ENCODE peak calls at places on chromosomes 6 and 20, in seven cellular contexts. One of them, this sample, is unnamed.
A peak's percentile ranks its signal among the peaks of the same experiment; 100 is the strongest.

GRCh38 chr6:117477988-117478852 is 4.3 kb upstream of the DCBLD1 start:
- DNase-seq in neural progenitor cell: peak; percentile 30
- DNase-seq in adrenal gland: peak; percentile 34
- DNase-seq in heart left ventricle: no peak
- DNase-seq in tibial artery: no peak
- DNase-seq in heart right ventricle: no peak
- DNase-seq in BE2C: peak; percentile 20
- DNase-seq in this sample: no peak

GRCh38 chr20:10779911-10780310 is 106.1 kb upstream of the JAG1 start:
- DNase-seq in neural progenitor cell: no peak
- DNase-seq in adrenal gland: no peak
- DNase-seq in heart left ventricle: no peak
- DNase-seq in tibial artery: no peak
- DNase-seq in heart right ventricle: no peak
- DNase-seq in BE2C: no peak
- DNase-seq in this sample: no peak

GRCh38 chr6:29723666-29724588 is 693 bp downstream of the HLA-F start:
- DNase-seq in neural progenitor cell: peak; percentile 68
- DNase-seq in adrenal gland: no peak
- DNase-seq in heart left ventricle: peak; percentile 57
- DNase-seq in tibial artery: peak; percentile 44
- DNase-seq in heart right ventricle: peak; percentile 60
- DNase-seq in BE2C: no peak
- DNase-seq in this sample: peak; percentile 50

GRCh38 chr6:1263039-1263849 is 48.7 kb upstream of the FOXQ1 start:
- DNase-seq in neural progenitor cell: no peak
- DNase-seq in adrenal gland: no peak
- DNase-seq in heart left ventricle: no peak
- DNase-seq in tibial artery: no peak
- DNase-seq in heart right ventricle: no peak
- DNase-seq in BE2C: no peak
- DNase-seq in this sample: peak; percentile 41

GRCh38 chr6:27088068-27088467 is 159.4 kb upstream of the PRSS16 start:
- DNase-seq in neural progenitor cell: no peak
- DNase-seq in adrenal gland: no peak
- DNase-seq in heart left ventricle: no peak
- DNase-seq in tibial artery: no peak
- DNase-seq in heart right ventricle: no peak
- DNase-seq in BE2C: no peak
- DNase-seq in this sample: no peak

GRCh38 chr20:1934578-1935573 is 39.7 kb downstream of the SIRPA start:
- DNase-seq in neural progenitor cell: no peak
- DNase-seq in adrenal gland: peak; percentile 88
- DNase-seq in heart left ventricle: peak; percentile 82
- DNase-seq in tibial artery: peak; percentile 95
- DNase-seq in heart right ventricle: peak; percentile 73
- DNase-seq in BE2C: peak; percentile 35
- DNase-seq in this sample: peak; percentile 54

GRCh38 chr20:10855031-10855430 is 181.2 kb upstream of the JAG1 start:
- DNase-seq in neural progenitor cell: no peak
- DNase-seq in adrenal gland: no peak
- DNase-seq in heart left ventricle: no peak
- DNase-seq in tibial artery: no peak
- DNase-seq in heart right ventricle: no peak
- DNase-seq in BE2C: no peak
- DNase-seq in this sample: no peak

GRCh38 chr6:28841290-28841689 is 82.5 kb downstream of the TRIM27 start:
- DNase-seq in neural progenitor cell: peak; percentile 39
- DNase-seq in adrenal gland: no peak
- DNase-seq in heart left ventricle: no peak
- DNase-seq in tibial artery: no peak
- DNase-seq in heart right ventricle: no peak
- DNase-seq in BE2C: peak; percentile 11
- DNase-seq in this sample: no peak

GRCh38 chr6:154537486-154537885 is 27.0 kb upstream of the CNKSR3 start:
- DNase-seq in neural progenitor cell: peak; percentile 34
- DNase-seq in adrenal gland: no peak
- DNase-seq in heart left ventricle: no peak
- DNase-seq in tibial artery: no peak
- DNase-seq in heart right ventricle: no peak
- DNase-seq in BE2C: no peak
- DNase-seq in this sample: no peak

GRCh38 chr6:83708546-83708969 is 343 bp downstream of the SNAP91 start:
- DNase-seq in neural progenitor cell: peak; percentile 73
- DNase-seq in adrenal gland: no peak
- DNase-seq in heart left ventricle: no peak
- DNase-seq in tibial artery: no peak
- DNase-seq in heart right ventricle: peak; percentile 8
- DNase-seq in BE2C: peak; percentile 62
- DNase-seq in this sample: no peak

GRCh38 chr20:19427913-19428800 is 215.7 kb downstream of the SLC24A3 start:
- DNase-seq in neural progenitor cell: no peak
- DNase-seq in adrenal gland: no peak
- DNase-seq in heart left ventricle: no peak
- DNase-seq in tibial artery: no peak
- DNase-seq in heart right ventricle: no peak
- DNase-seq in BE2C: no peak
- DNase-seq in this sample: peak; percentile 17

GRCh38 chr20:37711987-37712961 is 18.4 kb downstream of the CTNNBL1 start:
- DNase-seq in neural progenitor cell: peak; percentile 18
- DNase-seq in adrenal gland: no peak
- DNase-seq in heart left ventricle: peak; percentile 55
- DNase-seq in tibial artery: no peak
- DNase-seq in heart right ventricle: peak; percentile 32
- DNase-seq in BE2C: peak; percentile 51
- DNase-seq in this sample: no peak

GRCh38 chr6:128492386-128492785 is 28.0 kb downstream of the PTPRK start:
- DNase-seq in neural progenitor cell: no peak
- DNase-seq in adrenal gland: no peak
- DNase-seq in heart left ventricle: no peak
- DNase-seq in tibial artery: no peak
- DNase-seq in heart right ventricle: no peak
- DNase-seq in BE2C: no peak
- DNase-seq in this sample: no peak

GRCh38 chr20:10671850-10672578 is 1.8 kb downstream of the JAG1 start:
- DNase-seq in neural progenitor cell: peak; percentile 50
- DNase-seq in adrenal gland: peak; percentile 55
- DNase-seq in heart left ventricle: peak; percentile 81
- DNase-seq in tibial artery: peak; percentile 88
- DNase-seq in heart right ventricle: peak; percentile 82
- DNase-seq in BE2C: no peak
- DNase-seq in this sample: peak; percentile 86

GRCh38 chr6:132841967-132842366 is 27.6 kb downstream of the RPS12 start:
- DNase-seq in neural progenitor cell: no peak
- DNase-seq in adrenal gland: no peak
- DNase-seq in heart left ventricle: no peak
- DNase-seq in tibial artery: no peak
- DNase-seq in heart right ventricle: no peak
- DNase-seq in BE2C: no peak
- DNase-seq in this sample: no peak

GRCh38 chr6:18209539-18210197 is 54.4 kb downstream of the KDM1B start:
- DNase-seq in neural progenitor cell: no peak
- DNase-seq in adrenal gland: no peak
- DNase-seq in heart left ventricle: no peak
- DNase-seq in tibial artery: no peak
- DNase-seq in heart right ventricle: no peak
- DNase-seq in BE2C: no peak
- DNase-seq in this sample: no peak

GRCh38 chr6:56764081-56764566 is 121.4 kb upstream of the DST start:
- DNase-seq in neural progenitor cell: peak; percentile 27
- DNase-seq in adrenal gland: peak; percentile 40
- DNase-seq in heart left ventricle: no peak
- DNase-seq in tibial artery: no peak
- DNase-seq in heart right ventricle: no peak
- DNase-seq in BE2C: peak; percentile 20
- DNase-seq in this sample: no peak

GRCh38 chr20:57464642-57465211 is 60.2 kb downstream of the CTCFL start:
- DNase-seq in neural progenitor cell: no peak
- DNase-seq in adrenal gland: peak; percentile 83
- DNase-seq in heart left ventricle: peak; percentile 36
- DNase-seq in tibial artery: no peak
- DNase-seq in heart right ventricle: no peak
- DNase-seq in BE2C: peak; percentile 40
- DNase-seq in this sample: no peak

GRCh38 chr20:23314714-23315498 is 35.7 kb upstream of the NXT1 start:
- DNase-seq in neural progenitor cell: no peak
- DNase-seq in adrenal gland: no peak
- DNase-seq in heart left ventricle: no peak
- DNase-seq in tibial artery: peak; percentile 73
- DNase-seq in heart right ventricle: no peak
- DNase-seq in BE2C: no peak
- DNase-seq in this sample: no peak

GRCh38 chr20:2693286-2693995 is 861 bp downstream of the EBF4 start:
- DNase-seq in neural progenitor cell: peak; percentile 77
- DNase-seq in adrenal gland: no peak
- DNase-seq in heart left ventricle: no peak
- DNase-seq in tibial artery: no peak
- DNase-seq in heart right ventricle: peak; percentile 49
- DNase-seq in BE2C: peak; percentile 34
- DNase-seq in this sample: no peak

GRCh38 chr6:148265058-148265457 is 77.6 kb upstream of the SASH1 start:
- DNase-seq in neural progenitor cell: no peak
- DNase-seq in adrenal gland: no peak
- DNase-seq in heart left ventricle: no peak
- DNase-seq in tibial artery: no peak
- DNase-seq in heart right ventricle: no peak
- DNase-seq in BE2C: no peak
- DNase-seq in this sample: no peak

GRCh38 chr20:35542990-35543389 is 1.1 kb downstream of the ERGIC3 start:
- DNase-seq in neural progenitor cell: no peak
- DNase-seq in adrenal gland: no peak
- DNase-seq in heart left ventricle: no peak
- DNase-seq in tibial artery: no peak
- DNase-seq in heart right ventricle: no peak
- DNase-seq in BE2C: no peak
- DNase-seq in this sample: no peak
- H3K4me3 ChIP-seq in neural progenitor cell: peak overlapping the region; percentile 74
- H3K4me3 ChIP-seq in adrenal gland: peak overlapping the region; percentile 93
- H3K4me3 ChIP-seq in heart left ventricle: no peak overlapping the region
- H3K4me3 ChIP-seq in tibial artery: peak overlapping the region; percentile 96
- H3K4me3 ChIP-seq in heart right ventricle: no peak overlapping the region
- H3K4me3 ChIP-seq in BE2C: no peak overlapping the region
- H3K4me3 ChIP-seq in this sample: no peak overlapping the region

GRCh38 chr6:156579564-156579963 is 197.6 kb upstream of the ARID1B start:
- DNase-seq in neural progenitor cell: no peak
- DNase-seq in adrenal gland: no peak
- DNase-seq in heart left ventricle: no peak
- DNase-seq in tibial artery: no peak
- DNase-seq in heart right ventricle: no peak
- DNase-seq in BE2C: no peak
- DNase-seq in this sample: no peak

GRCh38 chr6:156577749-156578148 is 199.4 kb upstream of the ARID1B start:
- DNase-seq in neural progenitor cell: no peak
- DNase-seq in adrenal gland: no peak
- DNase-seq in heart left ventricle: no peak
- DNase-seq in tibial artery: no peak
- DNase-seq in heart right ventricle: no peak
- DNase-seq in BE2C: no peak
- DNase-seq in this sample: no peak

GRCh38 chr6:156575361-156575760 is 201.8 kb upstream of the ARID1B start:
- DNase-seq in neural progenitor cell: no peak
- DNase-seq in adrenal gland: no peak
- DNase-seq in heart left ventricle: no peak
- DNase-seq in tibial artery: no peak
- DNase-seq in heart right ventricle: no peak
- DNase-seq in BE2C: no peak
- DNase-seq in this sample: no peak
- H3K9me3 ChIP-seq in neural progenitor cell: no peaks in the 10 kb centered on the region
- H3K9me3 ChIP-seq in adrenal gland: no peaks in the 10 kb centered on the region
- H3K9me3 ChIP-seq in heart left ventricle: peaks cover 42% of the 10 kb centered on the region
- H3K9me3 ChIP-seq in tibial artery: peaks cover 18% of the 10 kb centered on the region
- H3K9me3 ChIP-seq in heart right ventricle: peaks cover 9% of the 10 kb centered on the region
- H3K9me3 ChIP-seq in BE2C: peaks cover 9% of the 10 kb centered on the region
- H3K9me3 ChIP-seq in this sample: peaks cover 11% of the 10 kb centered on the region

GRCh38 chr6:36095497-36096391 is 34.6 kb upstream of the MAPK13 start:
- DNase-seq in neural progenitor cell: no peak
- DNase-seq in adrenal gland: no peak
- DNase-seq in heart left ventricle: no peak
- DNase-seq in tibial artery: no peak
- DNase-seq in heart right ventricle: no peak
- DNase-seq in BE2C: no peak
- DNase-seq in this sample: no peak
- TF ChIP-seq CTCF in neural progenitor cell: no peak
- TF ChIP-seq CTCF in adrenal gland: no peak
- TF ChIP-seq CTCF in heart left ventricle: no peak
- TF ChIP-seq CTCF in tibial artery: no peak
- TF ChIP-seq CTCF in heart right ventricle: no peak
- TF ChIP-seq CTCF in BE2C: no peak
- TF ChIP-seq CTCF in this sample: no peak

GRCh38 chr6:52596371-52597028 is 19.6 kb upstream of the TRAM2 start:
- DNase-seq in neural progenitor cell: no peak
- DNase-seq in adrenal gland: no peak
- DNase-seq in heart left ventricle: no peak
- DNase-seq in tibial artery: no peak
- DNase-seq in heart right ventricle: no peak
- DNase-seq in BE2C: no peak
- DNase-seq in this sample: no peak

GRCh38 chr6:52595796-52596130 is 18.9 kb upstream of the TRAM2 start:
- DNase-seq in neural progenitor cell: no peak
- DNase-seq in adrenal gland: no peak
- DNase-seq in heart left ventricle: no peak
- DNase-seq in tibial artery: no peak
- DNase-seq in heart right ventricle: no peak
- DNase-seq in BE2C: peak; percentile 67
- DNase-seq in this sample: no peak

GRCh38 chr6:52597738-52598122 is 20.9 kb upstream of the TRAM2 start:
- DNase-seq in neural progenitor cell: no peak
- DNase-seq in adrenal gland: no peak
- DNase-seq in heart left ventricle: no peak
- DNase-seq in tibial artery: no peak
- DNase-seq in heart right ventricle: no peak
- DNase-seq in BE2C: no peak
- DNase-seq in this sample: no peak

GRCh38 chr6:52598824-52599190 is 21.9 kb upstream of the TRAM2 start:
- DNase-seq in neural progenitor cell: no peak
- DNase-seq in adrenal gland: no peak
- DNase-seq in heart left ventricle: no peak
- DNase-seq in tibial artery: no peak
- DNase-seq in heart right ventricle: no peak
- DNase-seq in BE2C: no peak
- DNase-seq in this sample: no peak

DNA sequence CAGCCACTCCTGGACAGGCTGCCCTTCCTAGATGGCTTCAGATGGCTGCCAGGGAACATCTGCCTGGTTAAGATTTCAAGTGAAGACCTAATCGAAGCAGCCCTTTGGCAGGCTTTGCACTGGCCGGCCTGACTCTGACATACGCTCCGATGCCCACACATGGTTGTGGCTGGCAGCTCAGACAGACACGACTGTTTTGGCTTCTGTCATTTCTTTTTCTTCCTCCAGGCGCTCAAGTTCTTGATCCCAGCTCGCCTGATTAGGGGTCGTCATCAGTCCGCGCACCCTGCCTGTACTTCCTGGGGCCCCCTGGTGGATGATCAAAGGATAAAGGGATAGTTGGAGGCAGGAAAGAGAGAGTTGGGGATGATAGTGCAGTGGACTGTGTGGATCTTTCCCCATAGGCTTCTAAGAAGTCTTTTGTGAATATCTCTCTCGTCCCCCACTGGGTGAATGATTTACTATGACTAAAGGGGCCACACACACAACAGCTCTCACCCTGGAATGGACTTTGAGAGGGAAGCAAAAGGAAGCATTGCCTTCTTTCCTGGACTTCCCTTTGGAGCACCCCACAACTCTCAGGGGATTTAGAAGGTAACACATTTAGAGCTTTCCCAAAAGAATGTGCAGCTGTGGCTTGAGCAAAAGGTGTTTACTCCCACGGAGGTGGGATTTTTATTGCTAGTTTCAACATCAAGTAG is 21.4 kb upstream of the TRAM2 start:
- DNase-seq in neural progenitor cell: peak; percentile 87
- DNase-seq in adrenal gland: peak; percentile 79
- DNase-seq in heart left ventricle: peak; percentile 66
- DNase-seq in tibial artery: peak; percentile 66
- DNase-seq in heart right ventricle: peak; percentile 36
- DNase-seq in BE2C: peak; percentile 92
- DNase-seq in this sample: peak; percentile 48
- H3K4me3 ChIP-seq in neural progenitor cell: no peak overlapping the region
- H3K4me3 ChIP-seq in adrenal gland: peak overlapping the region; percentile 26
- H3K4me3 ChIP-seq in heart left ventricle: no peak overlapping the region
- H3K4me3 ChIP-seq in tibial artery: peak overlapping the region; percentile 23
- H3K4me3 ChIP-seq in heart right ventricle: peak overlapping the region; percentile 30
- H3K4me3 ChIP-seq in BE2C: peak overlapping the region; percentile 41
- H3K4me3 ChIP-seq in this sample: no peak overlapping the region